ENCODE peak calls at places on chromosomes 1 and 21, in four cellular contexts. One of them, this sample, is unnamed.

GRCh38 chr1:186754542-186755150 is 74.1 kb upstream of the PLA2G4A start:
- DNase-seq in H1: no peak
- DNase-seq in H9: no peak
- DNase-seq in mesendoderm: no peak
- DNase-seq in this sample: no peak

GRCh38 chr1:174656409-174657059 is 208.8 kb downstream of the GPR52 start:
- DNase-seq in H1: no peak
- DNase-seq in H9: no peak
- DNase-seq in mesendoderm: no peak
- DNase-seq in this sample: no peak

GRCh38 chr1:159916240-159917051 is 8.9 kb downstream of the TAGLN2 start:
- DNase-seq in H1: no peak
- DNase-seq in H9: no peak
- DNase-seq in mesendoderm: peak
- DNase-seq in this sample: peak

GRCh38 chr1:167184081-167184480 is 36.6 kb upstream of the POU2F1 start:
- DNase-seq in H1: no peak
- DNase-seq in H9: no peak
- DNase-seq in mesendoderm: no peak
- DNase-seq in this sample: no peak

GRCh38 chr1:56484695-56485094 is 94.7 kb downstream of the PLPP3 start:
- DNase-seq in H1: no peak
- DNase-seq in H9: no peak
- DNase-seq in mesendoderm: no peak
- DNase-seq in this sample: no peak

GRCh38 chr1:21517161-21517589 is 8.0 kb downstream of the ALPL start:
- DNase-seq in H1: no peak
- DNase-seq in H9: no peak
- DNase-seq in mesendoderm: no peak
- DNase-seq in this sample: no peak

GRCh38 chr1:203760506-203760905 is 4.5 kb upstream of the LAX1 start:
- DNase-seq in H1: no peak
- DNase-seq in H9: no peak
- DNase-seq in mesendoderm: no peak
- DNase-seq in this sample: no peak

GRCh38 chr1:63730211-63730610 is 43.6 kb upstream of the ROR1 start:
- DNase-seq in H1: no peak
- DNase-seq in H9: peak
- DNase-seq in mesendoderm: peak
- DNase-seq in this sample: no peak

GRCh38 chr1:82589588-82589987 is 788.9 kb downstream of the ADGRL2 start:
- DNase-seq in H1: no peak
- DNase-seq in H9: no peak
- DNase-seq in mesendoderm: no peak
- DNase-seq in this sample: no peak

GRCh38 chr1:162360237-162360873 is 16.3 kb downstream of the SPATA46 start:
- DNase-seq in H1: no peak
- DNase-seq in H9: no peak
- DNase-seq in mesendoderm: no peak
- DNase-seq in this sample: no peak

GRCh38 chr1:8481650-8482380 is 163.9 kb downstream of the SLC45A1 start:
- DNase-seq in H1: no peak
- DNase-seq in H9: no peak
- DNase-seq in mesendoderm: no peak
- DNase-seq in this sample: peak

GRCh38 chr1:198001776-198002408 is 84.7 kb downstream of the LHX9 start:
- DNase-seq in H1: no peak
- DNase-seq in H9: no peak
- DNase-seq in mesendoderm: no peak
- DNase-seq in this sample: peak

GRCh38 chr1:161706116-161706482 is 930 bp upstream of the FCRLA start:
- DNase-seq in H1: no peak
- DNase-seq in H9: no peak
- DNase-seq in mesendoderm: no peak
- DNase-seq in this sample: peak

GRCh38 chr1:70043806-70044205 is 161.6 kb downstream of the LRRC40 start:
- DNase-seq in H1: no peak
- DNase-seq in H9: no peak
- DNase-seq in mesendoderm: peak
- DNase-seq in this sample: peak

GRCh38 chr1:221697924-221698425 is 43.9 kb downstream of the DUSP10 start:
- DNase-seq in H1: no peak
- DNase-seq in H9: no peak
- DNase-seq in mesendoderm: no peak
- DNase-seq in this sample: peak

GRCh38 chr21:45615145-45615711 is 28.3 kb upstream of the PCBP3 start:
- DNase-seq in H1: no peak
- DNase-seq in H9: peak
- DNase-seq in mesendoderm: no peak
- DNase-seq in this sample: peak

GRCh38 chr21:38352536-38353219 is 95.9 kb downstream of the KCNJ15 start:
- DNase-seq in H1: peak
- DNase-seq in H9: peak
- DNase-seq in mesendoderm: peak
- DNase-seq in this sample: peak

GRCh38 chr1:220900842-220901241 is 21.6 kb downstream of the HLX start:
- DNase-seq in H1: no peak
- DNase-seq in H9: no peak
- DNase-seq in mesendoderm: no peak
- DNase-seq in this sample: no peak

GRCh38 chr1:92480813-92481597 is 5.7 kb downstream of the GFI1 start:
- DNase-seq in H1: peak
- DNase-seq in H9: peak
- DNase-seq in mesendoderm: peak
- DNase-seq in this sample: no peak

GRCh38 chr1:203359010-203359571 is 8.2 kb upstream of the FMOD start:
- DNase-seq in H1: no peak
- DNase-seq in H9: no peak
- DNase-seq in mesendoderm: no peak
- DNase-seq in this sample: peak

GRCh38 chr1:166902279-166902678 is 26.2 kb upstream of the TADA1 start:
- DNase-seq in H1: no peak
- DNase-seq in H9: no peak
- DNase-seq in mesendoderm: peak
- DNase-seq in this sample: peak

GRCh38 chr1:208374391-208374941 is 130.3 kb upstream of the PLXNA2 start:
- DNase-seq in H1: peak
- DNase-seq in H9: no peak
- DNase-seq in mesendoderm: peak
- DNase-seq in this sample: no peak

GRCh38 chr1:151416231-151416630 is 16.9 kb downstream of the PSMB4 start:
- DNase-seq in H1: peak
- DNase-seq in H9: no peak
- DNase-seq in mesendoderm: peak
- DNase-seq in this sample: peak

GRCh38 chr1:186813420-186813819 is 15.3 kb upstream of the PLA2G4A start:
- DNase-seq in H1: no peak
- DNase-seq in H9: no peak
- DNase-seq in mesendoderm: no peak
- DNase-seq in this sample: peak

GRCh38 chr21:14243877-14244276 is 27.9 kb downstream of the RBM11 start:
- DNase-seq in H1: no peak
- DNase-seq in H9: no peak
- DNase-seq in mesendoderm: no peak
- DNase-seq in this sample: no peak

GRCh38 chr21:14531927-14532326 is 14.2 kb downstream of the SAMSN1 start:
- DNase-seq in H1: no peak
- DNase-seq in H9: no peak
- DNase-seq in mesendoderm: no peak
- DNase-seq in this sample: no peak

GRCh38 chr1:52552236-52552504 is 722 bp downstream of the TUT4 start:
- DNase-seq in H1: no peak
- DNase-seq in H9: no peak
- DNase-seq in mesendoderm: peak
- DNase-seq in this sample: peak

GRCh38 chr1:203362561-203363055 is 11.7 kb upstream of the FMOD start:
- DNase-seq in H1: no peak
- DNase-seq in H9: no peak
- DNase-seq in mesendoderm: no peak
- DNase-seq in this sample: no peak

GRCh38 chr1:216310776-216311175 is 112.5 kb downstream of the USH2A start:
- DNase-seq in H1: peak
- DNase-seq in H9: peak
- DNase-seq in mesendoderm: peak
- DNase-seq in this sample: peak

GRCh38 chr1:49229555-49229954 is 452.9 kb upstream of the BEND5 start:
- DNase-seq in H1: no peak
- DNase-seq in H9: peak
- DNase-seq in mesendoderm: peak
- DNase-seq in this sample: no peak

GRCh38 chr1:42852608-42852980 is 6.2 kb downstream of the ZNF691 start:
- DNase-seq in H1: no peak
- DNase-seq in H9: no peak
- DNase-seq in mesendoderm: no peak
- DNase-seq in this sample: peak

GRCh38 chr1:59609245-59609644 is 205.5 kb upstream of the HOOK1 start:
- DNase-seq in H1: no peak
- DNase-seq in H9: no peak
- DNase-seq in mesendoderm: no peak
- DNase-seq in this sample: no peak

GRCh38 chr1:202306535-202307345 is 35.0 kb downstream of the UBE2T start:
- DNase-seq in H1: no peak
- DNase-seq in H9: no peak
- DNase-seq in mesendoderm: no peak
- DNase-seq in this sample: no peak

GRCh38 chr1:86703696-86704455 is 500 bp upstream of the SH3GLB1 start:
- DNase-seq in H1: no peak
- DNase-seq in H9: peak
- DNase-seq in mesendoderm: peak
- DNase-seq in this sample: no peak

GRCh38 chr1:223235091-223235490 is 92.0 kb upstream of the TLR5 start:
- DNase-seq in H1: no peak
- DNase-seq in H9: no peak
- DNase-seq in mesendoderm: no peak
- DNase-seq in this sample: no peak
- H3K56ac ChIP-seq in H1: no peak
- H3K56ac ChIP-seq in H9: no peak
- H3K56ac ChIP-seq in mesendoderm: no peak
- H3K56ac ChIP-seq in this sample: no peak

GRCh38 chr1:1239624-1240347 is 6.7 kb downstream of the C1QTNF12 start:
- DNase-seq in H1: no peak
- DNase-seq in H9: no peak
- DNase-seq in mesendoderm: no peak
- DNase-seq in this sample: no peak

GRCh38 chr1:1239247-1239623 is 7.2 kb downstream of the B3GALT6 start:
- DNase-seq in H1: no peak
- DNase-seq in H9: no peak
- DNase-seq in mesendoderm: no peak
- DNase-seq in this sample: no peak

GRCh38 chr1:1238702-1239178 is 6.7 kb downstream of the B3GALT6 start:
- DNase-seq in H1: no peak
- DNase-seq in H9: no peak
- DNase-seq in mesendoderm: no peak
- DNase-seq in this sample: no peak

GRCh38 chr1:1236945-1237873 is 5.2 kb downstream of the B3GALT6 start:
- DNase-seq in H1: no peak
- DNase-seq in H9: no peak
- DNase-seq in mesendoderm: no peak
- DNase-seq in this sample: no peak

DNA sequence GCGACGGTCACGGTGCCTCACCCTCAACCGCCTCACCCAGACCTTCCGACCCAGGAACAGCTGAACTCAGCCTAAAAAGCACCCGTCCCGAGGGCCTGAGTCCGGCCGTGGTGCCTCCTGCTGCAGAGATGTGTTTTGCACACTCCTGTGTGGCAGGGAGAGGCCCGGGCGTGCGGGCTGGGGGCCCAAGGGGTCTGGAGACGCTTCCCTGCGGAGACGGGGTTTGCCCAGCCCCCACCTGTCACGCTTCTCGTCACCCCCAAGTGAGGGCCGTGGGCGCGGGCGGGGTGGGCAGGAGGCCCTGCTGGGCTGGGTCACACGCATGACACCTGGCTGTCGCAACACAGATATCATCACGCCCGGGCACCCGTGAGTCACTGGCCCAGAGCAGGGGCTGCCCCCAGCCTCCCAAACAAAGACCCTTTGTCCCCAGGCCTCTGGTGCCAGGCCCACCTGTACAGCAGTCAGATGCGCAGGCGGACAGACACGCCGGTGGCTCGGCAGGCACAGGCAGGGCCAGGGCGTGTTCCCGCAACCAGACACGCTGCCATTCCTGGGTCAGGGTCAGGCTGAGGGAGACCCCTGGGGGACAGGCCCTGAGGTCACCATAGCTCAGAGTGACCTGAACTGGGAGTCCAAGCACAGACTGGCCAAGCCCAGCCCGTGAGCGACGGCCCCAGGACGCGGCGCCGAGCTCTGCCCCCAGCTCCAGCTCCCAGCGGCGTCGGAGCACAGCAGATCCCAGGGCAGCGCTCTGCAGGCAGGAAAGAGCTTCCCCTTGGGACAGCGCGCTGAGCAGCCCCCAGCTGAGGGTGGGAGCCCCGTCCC is 6.1 kb downstream of the B3GALT6 start:
- DNase-seq in H1: no peak
- DNase-seq in H9: no peak
- DNase-seq in mesendoderm: no peak
- DNase-seq in this sample: no peak
- H3K56ac ChIP-seq in H1: no peak
- H3K56ac ChIP-seq in H9: no peak
- H3K56ac ChIP-seq in mesendoderm: no peak
- H3K56ac ChIP-seq in this sample: no peak

DNA sequence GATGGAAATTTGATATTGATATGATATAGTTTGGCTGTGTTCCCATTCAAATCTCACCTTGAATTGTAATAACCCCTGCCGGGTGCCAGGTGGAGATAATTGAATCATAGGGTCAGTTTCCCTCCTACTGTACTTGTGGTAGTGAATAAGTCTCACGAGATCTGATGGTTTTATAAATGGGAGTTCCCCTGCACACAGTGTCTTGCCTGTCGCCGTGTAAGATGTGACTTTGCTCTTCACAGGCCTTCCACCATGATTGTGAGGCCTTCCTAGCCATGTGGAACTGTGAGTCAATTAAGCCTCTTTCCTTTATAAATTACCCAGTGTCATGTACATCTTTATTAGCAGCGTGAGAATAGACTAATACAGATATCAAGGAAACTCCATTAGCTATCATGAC is 74.6 kb downstream of the MAP3K7CL start:
- DNase-seq in H1: no peak
- DNase-seq in H9: no peak
- DNase-seq in mesendoderm: no peak
- DNase-seq in this sample: no peak
- H3K56ac ChIP-seq in H1: no peak
- H3K56ac ChIP-seq in H9: no peak
- H3K56ac ChIP-seq in mesendoderm: no peak
- H3K56ac ChIP-seq in this sample: no peak

GRCh38 chr1:200240655-200241054 is 169.2 kb downstream of the ZNF281 start:
- DNase-seq in H1: no peak
- DNase-seq in H9: no peak
- DNase-seq in mesendoderm: peak
- DNase-seq in this sample: peak

GRCh38 chr1:200233393-200233792 is 176.4 kb downstream of the ZNF281 start:
- DNase-seq in H1: no peak
- DNase-seq in H9: no peak
- DNase-seq in mesendoderm: peak
- DNase-seq in this sample: peak

GRCh38 chr1:200234938-200235337 is 174.9 kb downstream of the ZNF281 start:
- DNase-seq in H1: no peak
- DNase-seq in H9: no peak
- DNase-seq in mesendoderm: no peak
- DNase-seq in this sample: no peak

GRCh38 chr1:200238311-200238710 is 171.5 kb downstream of the ZNF281 start:
- DNase-seq in H1: no peak
- DNase-seq in H9: no peak
- DNase-seq in mesendoderm: no peak
- DNase-seq in this sample: no peak

GRCh38 chr1:200237066-200237465 is 172.8 kb downstream of the ZNF281 start:
- DNase-seq in H1: no peak
- DNase-seq in H9: no peak
- DNase-seq in mesendoderm: no peak
- DNase-seq in this sample: no peak
- H3K56ac ChIP-seq in H1: no peak
- H3K56ac ChIP-seq in H9: no peak
- H3K56ac ChIP-seq in mesendoderm: no peak
- H3K56ac ChIP-seq in this sample: no peak

This sample was measured in IMR-90.